ENCODE peak calls at places on chromosomes 16 and 17, in eight cellular contexts. W is neural progenitor cell, J is mammary epithelial cell, Z is heart left ventricle, N is stomach, D is cardiac muscle cell, H is dorsolateral prefrontal cortex, E is AG04450. T is an unnamed sample.

GRCh38 chr16:20363191-20363590 is 10.7 kb upstream of the UMOD start:
- DNase-seq in W (no peak), J (no peak), Z (no peak), N (no peak), D (no peak), H (no peak), E (no peak), T (no peak)

GRCh38 chr17:68381076-68381900 is 76.0 kb downstream of the WIPI1 start:
- DNase-seq in W (no peak), J (peak; percentile 57), Z (no peak), N (peak; percentile 41), D (peak; percentile 78), H (no peak), E (peak; percentile 83), T (no peak)

GRCh38 chr17:61313515-61314326 is 85.9 kb upstream of the TBX2 start:
- DNase-seq in W (no peak), J (no peak), Z (peak; percentile 59), N (no peak), D (no peak), H (no peak), E (no peak), T (no peak)

GRCh38 chr17:19317359-19318095 is 45.0 kb downstream of the B9D1 start:
- DNase-seq in W (peak; percentile 87), J (no peak), Z (peak; percentile 87), N (peak; percentile 36), D (peak; percentile 72), H (peak; percentile 97), E (peak; percentile 21), T (peak; percentile 13)

GRCh38 chr17:9937164-9937835 is 32.2 kb upstream of the RCVRN start:
- DNase-seq in W (no peak), J (no peak), Z (peak; percentile 43), N (no peak), D (peak; percentile 52), H (peak; percentile 81), E (no peak), T (no peak)

GRCh38 chr16:19380316-19380715 is 37.4 kb upstream of the TMC5 start:
- DNase-seq in W (no peak), J (no peak), Z (no peak), N (no peak), D (no peak), H (no peak), E (no peak), T (no peak)

GRCh38 chr16:3879887-3880564 is 487 bp downstream of the CREBBP start:
- DNase-seq in W (peak; percentile 82), J (peak; percentile 29), Z (peak; percentile 86), N (peak; percentile 79), D (peak; percentile 71), H (peak; percentile 83), E (no peak), T (no peak)

GRCh38 chr17:4476017-4476416 is 22.7 kb upstream of the SPNS2 start:
- DNase-seq in W (no peak), J (no peak), Z (no peak), N (peak; percentile 50), D (no peak), H (no peak), E (no peak), T (no peak)

GRCh38 chr16:9256196-9256595 is 164.8 kb downstream of the HAPSTR1 start:
- DNase-seq in W (peak; percentile 68), J (no peak), Z (no peak), N (peak; percentile 31), D (no peak), H (no peak), E (no peak), T (no peak)

GRCh38 chr17:37848690-37849616 is 75.3 kb upstream of the TBC1D3K start:
- DNase-seq in W (no peak), J (peak; percentile 93), Z (no peak), N (no peak), D (peak; percentile 43), H (no peak), E (peak; percentile 21), T (peak; percentile 89)

GRCh38 chr17:77246110-77247047 is 105.6 kb downstream of the SEC14L1 start:
- DNase-seq in W (no peak), J (no peak), Z (no peak), N (no peak), D (no peak), H (no peak), E (no peak), T (no peak)

GRCh38 chr17:56974055-56974454 is 3.9 kb upstream of the SCPEP1 start:
- DNase-seq in W (no peak), J (no peak), Z (no peak), N (no peak), D (no peak), H (no peak), E (no peak), T (no peak)

GRCh38 chr17:20156196-20157077 is 147.3 kb downstream of the SPECC1 start:
- DNase-seq in W (peak; percentile 80), J (peak; percentile 86), Z (no peak), N (peak; percentile 49), D (peak; percentile 51), H (no peak), E (no peak), T (peak; percentile 70)

DNA sequence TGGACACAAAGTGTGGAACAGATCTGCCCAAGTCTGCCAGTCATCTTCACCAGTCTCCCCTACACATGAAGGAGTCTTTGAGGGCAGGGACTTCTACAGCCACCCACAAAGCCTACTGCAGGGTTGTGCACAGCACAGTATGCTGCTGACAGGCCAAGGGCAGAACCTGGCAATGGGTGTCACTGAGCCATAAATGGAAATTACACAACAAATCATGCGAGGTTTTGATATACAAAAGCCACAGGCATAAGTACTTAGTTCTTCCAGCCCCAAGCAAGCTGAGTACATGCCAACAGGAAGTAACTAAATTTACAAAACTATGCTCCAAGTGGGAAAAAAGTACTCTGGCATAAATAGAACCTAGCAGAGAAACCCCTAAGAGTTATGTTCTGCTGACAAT is 7.8 kb upstream of the PSMC3IP start:
- DNase-seq in W (no peak), J (no peak), Z (no peak), N (no peak), D (peak; percentile 52), H (no peak), E (no peak), T (no peak)
- H3K27me3 ChIP-seq in W (no peaks in the 10 kb centered on the region), J (no peaks in the 10 kb centered on the region), Z (no peaks in the 10 kb centered on the region), N (no peaks in the 10 kb centered on the region), D (no peaks in the 10 kb centered on the region), H (no peaks in the 10 kb centered on the region), E (no peaks in the 10 kb centered on the region), T (no peaks in the 10 kb centered on the region)

GRCh38 chr17:21358682-21359482 is 17.3 kb upstream of the KCNJ12 start:
- DNase-seq in W (no peak), J (no peak), Z (no peak), N (peak; percentile 71), D (no peak), H (no peak), E (no peak), T (peak; percentile 18)
- H3K27me3 ChIP-seq in W (peaks cover 5% of the 10 kb centered on the region), J (no peaks in the 10 kb centered on the region), Z (no peaks in the 10 kb centered on the region), N (no peaks in the 10 kb centered on the region), D (no peaks in the 10 kb centered on the region), H (no peaks in the 10 kb centered on the region), E (peaks cover 39% of the 10 kb centered on the region), T (peaks cover 14% of the 10 kb centered on the region)

GRCh38 chr16:87665193-87665592 is 62.9 kb downstream of the JPH3 start:
- DNase-seq in W (no peak), J (no peak), Z (no peak), N (no peak), D (no peak), H (no peak), E (no peak), T (no peak)
- H3K27me3 ChIP-seq in W (no peaks in the 10 kb centered on the region), J (no peaks in the 10 kb centered on the region), Z (peaks cover 16% of the 10 kb centered on the region), N (no peaks in the 10 kb centered on the region), D (no peaks in the 10 kb centered on the region), H (no peaks in the 10 kb centered on the region), E (peaks cover 45% of the 10 kb centered on the region), T (no peaks in the 10 kb centered on the region)

GRCh38 chr16:54657709-54658102 is 273.0 kb upstream of the IRX5 start:
- DNase-seq in W (no peak), J (no peak), Z (no peak), N (peak; percentile 57), D (no peak), H (no peak), E (no peak), T (no peak)

GRCh38 chr16:54657058-54657708 is 273.5 kb upstream of the IRX5 start:
- DNase-seq in W (no peak), J (peak; percentile 99), Z (no peak), N (peak; percentile 72), D (peak; percentile 27), H (no peak), E (no peak), T (peak; percentile 97)

GRCh38 chr16:54654429-54654828 is 276.2 kb upstream of the IRX5 start:
- DNase-seq in W (peak; percentile 59), J (no peak), Z (no peak), N (no peak), D (no peak), H (no peak), E (no peak), T (no peak)

GRCh38 chr16:54651851-54652770 is 278.6 kb upstream of the IRX5 start:
- DNase-seq in W (peak; percentile 50), J (peak; percentile 76), Z (no peak), N (no peak), D (peak; percentile 23), H (no peak), E (no peak), T (no peak)

GRCh38 chr16:54655171-54655590 is 275.5 kb upstream of the IRX5 start:
- DNase-seq in W (peak; percentile 57), J (peak; percentile 25), Z (peak; percentile 59), N (peak; percentile 83), D (peak; percentile 75), H (no peak), E (no peak), T (no peak)
- H3K27me3 ChIP-seq in W (no peaks in the 10 kb centered on the region), J (no peaks in the 10 kb centered on the region), Z (no peaks in the 10 kb centered on the region), N (no peaks in the 10 kb centered on the region), D (no peaks in the 10 kb centered on the region), H (no peaks in the 10 kb centered on the region), E (no peaks in the 10 kb centered on the region), T (no peaks in the 10 kb centered on the region)

T was measured in foreskin keratinocyte.